ENCODE peak calls at places on chromosomes 4 and X, in six cellular contexts. G is HepG2, Q is GM12864, K is prostate gland, H is heart right ventricle, U is choroid plexus epithelial cell. N is an unnamed sample.
A peak's percentile ranks its signal among the peaks of the same experiment; 100 is the strongest.

GRCh38 chr4:6539009-6539764 is 35.8 kb upstream of the MAN2B2 start:
- DNase-seq in G (peak; percentile 85), Q (no peak), K (no peak), H (no peak), U (no peak), N (no peak)

GRCh38 chrX:23344208-23344903 is 9.7 kb downstream of the PTCHD1 start:
- DNase-seq in G (no peak), Q (no peak), K (no peak), H (no peak), U (peak; percentile 19), N (no peak)

GRCh38 chr4:52743444-52744019 is 7.7 kb downstream of the ERVMER34-1 start:
- DNase-seq in G (no peak), Q (no peak), K (no peak), H (no peak), U (no peak), N (no peak)

GRCh38 chr4:22500128-22500611 is 15.7 kb downstream of the ADGRA3 start:
- DNase-seq in G (no peak), Q (no peak), K (peak; percentile 78), H (no peak), U (no peak), N (peak; percentile 58)

GRCh38 chr4:26803462-26803861 is 57.2 kb upstream of the STIM2 start:
- DNase-seq in G (no peak), Q (no peak), K (peak; percentile 24), H (no peak), U (no peak), N (no peak)

GRCh38 chr4:8533274-8533865 is 46.8 kb upstream of the GPR78 start:
- DNase-seq in G (no peak), Q (peak; percentile 10), K (no peak), H (no peak), U (no peak), N (no peak)

GRCh38 chr4:89284828-89285227 is 22.8 kb downstream of the GPRIN3 start:
- DNase-seq in G (no peak), Q (no peak), K (no peak), H (no peak), U (no peak), N (no peak)

GRCh38 chr4:48332661-48333060 is 8.7 kb upstream of the SLAIN2 start:
- DNase-seq in G (no peak), Q (no peak), K (no peak), H (no peak), U (no peak), N (no peak)

GRCh38 chrX:96379951-96380350 is 304.7 kb upstream of the DIAPH2 start:
- DNase-seq in G (no peak), Q (no peak), K (no peak), H (no peak), U (no peak), N (no peak)

GRCh38 chrX:72716766-72717165 is 2.7 kb upstream of the PHKA1 start:
- DNase-seq in G (peak; percentile 1), Q (no peak), K (no peak), H (no peak), U (no peak), N (no peak)

GRCh38 chr4:112516401-112517066 is 554 bp upstream of the NEUROG2 start:
- DNase-seq in G (no peak), Q (no peak), K (no peak), H (peak; percentile 21), U (no peak), N (no peak)

GRCh38 chr4:81811562-81812293 is 340.0 kb upstream of the RASGEF1B start:
- DNase-seq in G (no peak), Q (no peak), K (no peak), H (no peak), U (no peak), N (no peak)

GRCh38 chr4:157804986-157805385 is 367.8 kb downstream of the GASK1B start:
- DNase-seq in G (peak; percentile 34), Q (no peak), K (no peak), H (no peak), U (peak; percentile 34), N (no peak)

GRCh38 chr4:39320381-39321115 is 45.6 kb downstream of the RFC1 start:
- DNase-seq in G (no peak), Q (no peak), K (no peak), H (no peak), U (peak; percentile 64), N (no peak)

GRCh38 chrX:109077788-109078187 is 341.4 kb upstream of the IRS4 start:
- DNase-seq in G (no peak), Q (no peak), K (no peak), H (no peak), U (no peak), N (no peak)

GRCh38 chr4:103099691-103100392 is at the start of gene BDH2:
- DNase-seq in G (peak; percentile 85), Q (peak; percentile 80), K (peak; percentile 76), H (no peak), U (peak; percentile 99), N (peak; percentile 84)

GRCh38 chr4:11791808-11792207 is 363.1 kb upstream of the HS3ST1 start:
- DNase-seq in G (no peak), Q (no peak), K (no peak), H (no peak), U (no peak), N (no peak)

GRCh38 chrX:137945470-137945869 is 379.5 kb downstream of the ZIC3 start:
- DNase-seq in G (no peak), Q (no peak), K (no peak), H (no peak), U (no peak), N (no peak)

GRCh38 chr4:142352682-142353081 is 493.4 kb downstream of the INPP4B start:
- DNase-seq in G (no peak), Q (no peak), K (no peak), H (no peak), U (no peak), N (no peak)

DNA sequence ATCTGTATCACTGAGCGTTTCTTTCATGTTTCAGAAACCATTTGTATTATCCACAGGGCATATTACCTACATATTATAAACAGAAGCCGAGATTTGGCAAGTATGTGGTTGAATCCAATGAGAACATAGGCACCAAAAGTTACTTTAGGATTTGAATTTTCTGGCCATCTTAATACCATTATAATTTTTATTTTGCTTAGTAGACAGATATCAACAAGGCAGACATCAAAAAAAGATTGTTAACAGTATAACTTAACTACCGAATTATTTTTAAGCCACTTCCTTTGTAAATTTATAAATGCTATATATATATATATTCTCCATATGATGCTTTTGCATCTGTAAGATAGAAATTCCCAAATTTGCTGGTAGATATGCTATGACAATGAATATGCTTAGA is 2.2 kb downstream of the GUCY1B1 start:
- DNase-seq in G (no peak), Q (no peak), K (no peak), H (no peak), U (no peak), N (no peak)
- H3K4me3 ChIP-seq in G (no peak overlapping the region), Q (no peak overlapping the region), K (no peak overlapping the region), H (peak overlapping the region; percentile 83), U (no peak overlapping the region), N (no peak overlapping the region)

DNA sequence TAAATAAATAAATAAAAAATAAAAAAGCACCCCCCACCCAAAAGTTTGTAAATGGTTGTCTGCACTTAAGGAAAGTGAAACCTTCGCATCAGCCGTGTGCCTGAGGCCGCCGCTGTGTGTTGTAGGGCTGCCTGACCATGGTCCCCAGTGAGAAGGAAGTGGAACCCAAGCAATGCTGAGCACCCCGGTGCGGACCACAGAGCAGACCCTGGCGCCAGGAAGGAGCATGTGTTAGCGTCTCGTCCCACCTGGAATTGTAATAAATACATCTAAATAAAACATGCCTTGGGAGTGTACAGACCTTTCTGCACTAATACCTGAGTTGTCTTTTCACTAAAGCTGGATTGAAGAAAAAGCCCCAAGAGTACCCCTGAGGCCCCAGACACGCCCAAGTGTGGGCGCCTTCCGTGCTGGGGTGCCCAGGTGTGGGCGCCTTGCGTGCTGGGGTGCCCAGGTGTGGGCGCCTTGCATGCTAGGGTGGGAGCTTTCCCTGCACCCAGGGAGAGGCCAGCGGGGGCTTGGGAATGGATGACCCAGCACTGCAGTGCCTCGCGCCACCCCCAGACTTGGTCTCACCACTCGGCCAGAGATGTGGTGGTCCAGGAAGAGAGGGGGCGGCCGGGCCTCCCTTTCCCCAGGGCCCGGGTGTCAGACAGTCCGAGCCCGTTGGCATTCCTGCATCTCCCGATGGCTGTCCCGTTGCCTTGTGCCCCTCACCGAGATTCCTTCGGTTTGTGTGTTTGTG is 33.7 kb downstream of the HTT-AS start:
- DNase-seq in G (no peak), Q (peak; percentile 36), K (no peak), H (no peak), U (no peak), N (no peak)
- TF ChIP-seq CTCF in G (no peak), Q (no peak), K (no peak), H (no peak), U (no peak), N (no peak)

GRCh38 chr4:164021947-164022346 is 527.5 kb downstream of the TMA16 start:
- DNase-seq in G (no peak), Q (no peak), K (no peak), H (no peak), U (no peak), N (no peak)

GRCh38 chr4:164027805-164028204 is 533.3 kb downstream of the TMA16 start:
- DNase-seq in G (no peak), Q (no peak), K (no peak), H (no peak), U (no peak), N (no peak)

DNA sequence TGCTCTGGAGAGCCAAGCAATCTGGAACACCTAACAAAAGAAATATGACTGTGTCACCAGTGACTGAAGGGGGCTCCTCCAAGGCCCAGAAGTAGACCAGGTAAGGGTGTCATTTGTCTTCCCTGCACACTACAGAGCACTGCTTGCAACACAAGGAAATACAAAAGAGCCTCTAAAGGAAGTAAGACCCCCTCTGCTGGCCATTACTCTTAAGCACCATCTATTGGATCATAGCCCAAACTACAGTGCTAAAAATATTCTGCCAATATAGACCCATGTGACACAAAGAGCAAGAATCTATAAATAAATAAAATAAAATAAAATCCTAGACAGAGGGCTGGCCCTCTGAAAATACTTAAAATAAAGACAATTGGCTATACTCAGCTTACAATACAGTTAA is 528.7 kb downstream of the TMA16 start:
- DNase-seq in G (no peak), Q (no peak), K (no peak), H (no peak), U (no peak), N (no peak)
- H3K4me3 ChIP-seq in G (no peak overlapping the region), Q (no peak overlapping the region), K (no peak overlapping the region), H (no peak overlapping the region), U (no peak overlapping the region), N (no peak overlapping the region)

GRCh38 chrX:21974011-21974385 is 33.5 kb downstream of the SMS start:
- DNase-seq in G (no peak), Q (no peak), K (peak; percentile 49), H (no peak), U (no peak), N (peak; percentile 46)

GRCh38 chrX:21978346-21978745 is 37.8 kb downstream of the SMS start:
- DNase-seq in G (peak; percentile 50), Q (no peak), K (no peak), H (no peak), U (no peak), N (no peak)

GRCh38 chrX:21975242-21975641 is 34.7 kb downstream of the SMS start:
- DNase-seq in G (no peak), Q (no peak), K (no peak), H (no peak), U (no peak), N (no peak)

GRCh38 chrX:21973321-21974010 is 33.0 kb downstream of the SMS start:
- DNase-seq in G (no peak), Q (no peak), K (no peak), H (no peak), U (no peak), N (peak; percentile 26)

DNA sequence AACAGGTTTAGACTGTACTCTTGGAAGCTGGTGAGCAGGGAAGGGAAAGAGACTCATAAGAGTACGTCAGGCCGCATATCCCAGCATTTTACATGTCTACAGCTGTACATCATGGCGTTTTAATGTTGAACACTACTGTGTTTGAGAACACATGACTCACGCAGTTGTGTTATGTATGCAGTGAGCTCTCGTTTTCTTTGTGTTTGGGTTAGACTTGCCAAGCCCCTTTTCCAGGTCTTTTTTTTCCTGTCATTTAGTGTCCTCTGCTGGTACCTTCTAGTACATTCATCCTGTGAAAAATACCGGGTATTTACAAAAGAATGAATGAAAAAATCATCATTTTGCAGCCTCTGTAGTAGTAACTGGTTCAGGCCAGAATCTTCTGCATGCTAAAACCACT is 35.3 kb downstream of the SMS start:
- DNase-seq in G (no peak), Q (no peak), K (peak; percentile 20), H (no peak), U (peak; percentile 81), N (no peak)
- TF ChIP-seq CTCF in G (no peak), Q (no peak), K (no peak), H (no peak), U (peak; percentile 50), N (peak; percentile 36)